ENCODE peak calls at places on chromosomes 16 and 17, in seven cellular contexts. One of them, this sample, is unnamed.

GRCh38 chr16:676565-677297 is 1.3 kb downstream of the RHBDL1 start:
- DNase-seq in HT1080: no peak
- DNase-seq in AG08395: no peak
- DNase-seq in fibroblast of gingiva: no peak
- DNase-seq in left cardiac atrium: no peak
- DNase-seq in naive thymus-derived CD4-positive, alpha-beta T cell: no peak
- DNase-seq in NCI-H1417: peak
- DNase-seq in this sample: no peak

GRCh38 chr17:58538801-58539410 is 24.5 kb upstream of the MTMR4 start:
- DNase-seq in HT1080: no peak
- DNase-seq in AG08395: no peak
- DNase-seq in fibroblast of gingiva: no peak
- DNase-seq in left cardiac atrium: no peak
- DNase-seq in naive thymus-derived CD4-positive, alpha-beta T cell: no peak
- DNase-seq in NCI-H1417: peak
- DNase-seq in this sample: no peak

GRCh38 chr17:41308251-41308917 is 725 bp downstream of the KRTAP16-1 start:
- DNase-seq in HT1080: peak
- DNase-seq in AG08395: peak
- DNase-seq in fibroblast of gingiva: peak
- DNase-seq in left cardiac atrium: peak
- DNase-seq in naive thymus-derived CD4-positive, alpha-beta T cell: no peak
- DNase-seq in NCI-H1417: peak
- DNase-seq in this sample: no peak

GRCh38 chr16:49698931-49699715 is 156.8 kb downstream of the ZNF423 start:
- DNase-seq in HT1080: no peak
- DNase-seq in AG08395: no peak
- DNase-seq in fibroblast of gingiva: peak
- DNase-seq in left cardiac atrium: peak
- DNase-seq in naive thymus-derived CD4-positive, alpha-beta T cell: no peak
- DNase-seq in NCI-H1417: peak
- DNase-seq in this sample: no peak

GRCh38 chr16:29025218-29025617 is 40.4 kb downstream of the LAT start:
- DNase-seq in HT1080: no peak
- DNase-seq in AG08395: no peak
- DNase-seq in fibroblast of gingiva: no peak
- DNase-seq in left cardiac atrium: no peak
- DNase-seq in naive thymus-derived CD4-positive, alpha-beta T cell: no peak
- DNase-seq in NCI-H1417: no peak
- DNase-seq in this sample: no peak

GRCh38 chr16:71966932-71967331 is 33.3 kb downstream of the PKD1L3 start:
- DNase-seq in HT1080: no peak
- DNase-seq in AG08395: no peak
- DNase-seq in fibroblast of gingiva: no peak
- DNase-seq in left cardiac atrium: no peak
- DNase-seq in naive thymus-derived CD4-positive, alpha-beta T cell: no peak
- DNase-seq in NCI-H1417: no peak
- DNase-seq in this sample: no peak

GRCh38 chr16:73056911-73057310 is 9.0 kb upstream of the ZFHX3 start:
- DNase-seq in HT1080: no peak
- DNase-seq in AG08395: no peak
- DNase-seq in fibroblast of gingiva: no peak
- DNase-seq in left cardiac atrium: no peak
- DNase-seq in naive thymus-derived CD4-positive, alpha-beta T cell: no peak
- DNase-seq in NCI-H1417: peak
- DNase-seq in this sample: no peak

GRCh38 chr16:19879241-19879792 is 5.3 kb downstream of the GPRC5B start:
- DNase-seq in HT1080: peak
- DNase-seq in AG08395: no peak
- DNase-seq in fibroblast of gingiva: no peak
- DNase-seq in left cardiac atrium: peak
- DNase-seq in naive thymus-derived CD4-positive, alpha-beta T cell: no peak
- DNase-seq in NCI-H1417: peak
- DNase-seq in this sample: no peak

GRCh38 chr17:76232342-76232741 is 8.0 kb downstream of the RNF157 start:
- DNase-seq in HT1080: no peak
- DNase-seq in AG08395: peak
- DNase-seq in fibroblast of gingiva: peak
- DNase-seq in left cardiac atrium: no peak
- DNase-seq in naive thymus-derived CD4-positive, alpha-beta T cell: no peak
- DNase-seq in NCI-H1417: no peak
- DNase-seq in this sample: peak

GRCh38 chr17:69860142-69860680 is 214.8 kb upstream of the KCNJ16 start:
- DNase-seq in HT1080: no peak
- DNase-seq in AG08395: no peak
- DNase-seq in fibroblast of gingiva: no peak
- DNase-seq in left cardiac atrium: no peak
- DNase-seq in naive thymus-derived CD4-positive, alpha-beta T cell: no peak
- DNase-seq in NCI-H1417: no peak
- DNase-seq in this sample: no peak

GRCh38 chr17:58402679-58403078 is 14.7 kb downstream of the RNF43 start:
- DNase-seq in HT1080: peak
- DNase-seq in AG08395: peak
- DNase-seq in fibroblast of gingiva: no peak
- DNase-seq in left cardiac atrium: no peak
- DNase-seq in naive thymus-derived CD4-positive, alpha-beta T cell: no peak
- DNase-seq in NCI-H1417: no peak
- DNase-seq in this sample: no peak

GRCh38 chr17:42843358-42843934 is 934 bp upstream of the AOC2 start:
- DNase-seq in HT1080: peak
- DNase-seq in AG08395: peak
- DNase-seq in fibroblast of gingiva: peak
- DNase-seq in left cardiac atrium: no peak
- DNase-seq in naive thymus-derived CD4-positive, alpha-beta T cell: no peak
- DNase-seq in NCI-H1417: peak
- DNase-seq in this sample: no peak

GRCh38 chr16:4090476-4090875 is 25.8 kb downstream of the ADCY9 start:
- DNase-seq in HT1080: no peak
- DNase-seq in AG08395: no peak
- DNase-seq in fibroblast of gingiva: no peak
- DNase-seq in left cardiac atrium: peak
- DNase-seq in naive thymus-derived CD4-positive, alpha-beta T cell: no peak
- DNase-seq in NCI-H1417: no peak
- DNase-seq in this sample: no peak

GRCh38 chr17:48180842-48181241 is 73.3 kb downstream of the SNX11 start:
- DNase-seq in HT1080: no peak
- DNase-seq in AG08395: no peak
- DNase-seq in fibroblast of gingiva: no peak
- DNase-seq in left cardiac atrium: no peak
- DNase-seq in naive thymus-derived CD4-positive, alpha-beta T cell: no peak
- DNase-seq in NCI-H1417: no peak
- DNase-seq in this sample: no peak

GRCh38 chr17:7475764-7476422 is 3.5 kb downstream of the ZBTB4 start:
- DNase-seq in HT1080: no peak
- DNase-seq in AG08395: peak
- DNase-seq in fibroblast of gingiva: peak
- DNase-seq in left cardiac atrium: peak
- DNase-seq in naive thymus-derived CD4-positive, alpha-beta T cell: no peak
- DNase-seq in NCI-H1417: no peak
- DNase-seq in this sample: peak

GRCh38 chr17:42676424-42677011 is at the start of gene PLEKHH3:
- DNase-seq in HT1080: peak
- DNase-seq in AG08395: no peak
- DNase-seq in fibroblast of gingiva: no peak
- DNase-seq in left cardiac atrium: no peak
- DNase-seq in naive thymus-derived CD4-positive, alpha-beta T cell: peak
- DNase-seq in NCI-H1417: peak
- DNase-seq in this sample: no peak

GRCh38 chr17:67879662-67880061 is 54.4 kb downstream of the BPTF start:
- DNase-seq in HT1080: no peak
- DNase-seq in AG08395: no peak
- DNase-seq in fibroblast of gingiva: no peak
- DNase-seq in left cardiac atrium: no peak
- DNase-seq in naive thymus-derived CD4-positive, alpha-beta T cell: no peak
- DNase-seq in NCI-H1417: no peak
- DNase-seq in this sample: no peak

GRCh38 chr17:63917646-63918045 is 993 bp downstream of the GH1 start:
- DNase-seq in HT1080: no peak
- DNase-seq in AG08395: no peak
- DNase-seq in fibroblast of gingiva: no peak
- DNase-seq in left cardiac atrium: no peak
- DNase-seq in naive thymus-derived CD4-positive, alpha-beta T cell: no peak
- DNase-seq in NCI-H1417: no peak
- DNase-seq in this sample: no peak

GRCh38 chr17:63082273-63082861 is 116.3 kb downstream of the TANC2 start:
- DNase-seq in HT1080: peak
- DNase-seq in AG08395: peak
- DNase-seq in fibroblast of gingiva: peak
- DNase-seq in left cardiac atrium: no peak
- DNase-seq in naive thymus-derived CD4-positive, alpha-beta T cell: no peak
- DNase-seq in NCI-H1417: no peak
- DNase-seq in this sample: no peak

GRCh38 chr16:85662036-85662812 is 26.5 kb downstream of the GINS2 start:
- DNase-seq in HT1080: no peak
- DNase-seq in AG08395: no peak
- DNase-seq in fibroblast of gingiva: no peak
- DNase-seq in left cardiac atrium: peak
- DNase-seq in naive thymus-derived CD4-positive, alpha-beta T cell: no peak
- DNase-seq in NCI-H1417: peak
- DNase-seq in this sample: no peak

GRCh38 chr16:23500866-23501234 is 9.4 kb downstream of the GGA2 start:
- DNase-seq in HT1080: no peak
- DNase-seq in AG08395: no peak
- DNase-seq in fibroblast of gingiva: no peak
- DNase-seq in left cardiac atrium: no peak
- DNase-seq in naive thymus-derived CD4-positive, alpha-beta T cell: no peak
- DNase-seq in NCI-H1417: no peak
- DNase-seq in this sample: no peak

GRCh38 chr16:65116216-65116615 is 5.6 kb downstream of the CDH11 start:
- DNase-seq in HT1080: no peak
- DNase-seq in AG08395: no peak
- DNase-seq in fibroblast of gingiva: no peak
- DNase-seq in left cardiac atrium: no peak
- DNase-seq in naive thymus-derived CD4-positive, alpha-beta T cell: no peak
- DNase-seq in NCI-H1417: no peak
- DNase-seq in this sample: no peak

GRCh38 chr16:72997141-72997542 is 50.8 kb downstream of the ZFHX3 start:
- DNase-seq in HT1080: no peak
- DNase-seq in AG08395: no peak
- DNase-seq in fibroblast of gingiva: peak
- DNase-seq in left cardiac atrium: no peak
- DNase-seq in naive thymus-derived CD4-positive, alpha-beta T cell: no peak
- DNase-seq in NCI-H1417: no peak
- DNase-seq in this sample: no peak

GRCh38 chr17:76567634-76568432 is 17.8 kb downstream of the ST6GALNAC2 start:
- DNase-seq in HT1080: no peak
- DNase-seq in AG08395: no peak
- DNase-seq in fibroblast of gingiva: no peak
- DNase-seq in left cardiac atrium: no peak
- DNase-seq in naive thymus-derived CD4-positive, alpha-beta T cell: no peak
- DNase-seq in NCI-H1417: no peak
- DNase-seq in this sample: no peak

GRCh38 chr17:64134216-64134970 is 4.4 kb upstream of the ERN1 start:
- DNase-seq in HT1080: no peak
- DNase-seq in AG08395: no peak
- DNase-seq in fibroblast of gingiva: no peak
- DNase-seq in left cardiac atrium: no peak
- DNase-seq in naive thymus-derived CD4-positive, alpha-beta T cell: no peak
- DNase-seq in NCI-H1417: no peak
- DNase-seq in this sample: no peak

GRCh38 chr16:69286941-69287713 is 24.0 kb upstream of the VPS4A start:
- DNase-seq in HT1080: peak
- DNase-seq in AG08395: peak
- DNase-seq in fibroblast of gingiva: peak
- DNase-seq in left cardiac atrium: peak
- DNase-seq in naive thymus-derived CD4-positive, alpha-beta T cell: no peak
- DNase-seq in NCI-H1417: peak
- DNase-seq in this sample: no peak

GRCh38 chr17:31687505-31688126 is 171.4 kb downstream of the COPRS start:
- DNase-seq in HT1080: peak
- DNase-seq in AG08395: no peak
- DNase-seq in fibroblast of gingiva: no peak
- DNase-seq in left cardiac atrium: no peak
- DNase-seq in naive thymus-derived CD4-positive, alpha-beta T cell: no peak
- DNase-seq in NCI-H1417: no peak
- DNase-seq in this sample: no peak

GRCh38 chr16:24045641-24046040 is 209.9 kb downstream of the PRKCB start:
- DNase-seq in HT1080: no peak
- DNase-seq in AG08395: no peak
- DNase-seq in fibroblast of gingiva: no peak
- DNase-seq in left cardiac atrium: no peak
- DNase-seq in naive thymus-derived CD4-positive, alpha-beta T cell: no peak
- DNase-seq in NCI-H1417: peak
- DNase-seq in this sample: no peak

GRCh38 chr16:11572301-11572995 is 14.3 kb downstream of the LITAF start:
- DNase-seq in HT1080: no peak
- DNase-seq in AG08395: no peak
- DNase-seq in fibroblast of gingiva: no peak
- DNase-seq in left cardiac atrium: no peak
- DNase-seq in naive thymus-derived CD4-positive, alpha-beta T cell: no peak
- DNase-seq in NCI-H1417: no peak
- DNase-seq in this sample: no peak

GRCh38 chr17:3970668-3971067 is 6.4 kb upstream of the ATP2A3 start:
- DNase-seq in HT1080: no peak
- DNase-seq in AG08395: no peak
- DNase-seq in fibroblast of gingiva: no peak
- DNase-seq in left cardiac atrium: no peak
- DNase-seq in naive thymus-derived CD4-positive, alpha-beta T cell: no peak
- DNase-seq in NCI-H1417: no peak
- DNase-seq in this sample: no peak

GRCh38 chr16:22075776-22076175 is 16.6 kb upstream of the VWA3A start:
- DNase-seq in HT1080: no peak
- DNase-seq in AG08395: no peak
- DNase-seq in fibroblast of gingiva: no peak
- DNase-seq in left cardiac atrium: no peak
- DNase-seq in naive thymus-derived CD4-positive, alpha-beta T cell: no peak
- DNase-seq in NCI-H1417: no peak
- DNase-seq in this sample: no peak

GRCh38 chr16:24634919-24635318 is 94.5 kb upstream of the TNRC6A start:
- DNase-seq in HT1080: no peak
- DNase-seq in AG08395: no peak
- DNase-seq in fibroblast of gingiva: no peak
- DNase-seq in left cardiac atrium: no peak
- DNase-seq in naive thymus-derived CD4-positive, alpha-beta T cell: no peak
- DNase-seq in NCI-H1417: no peak
- DNase-seq in this sample: no peak

GRCh38 chr16:6297666-6298435 is 1034.8 kb upstream of the RBFOX1 start:
- DNase-seq in HT1080: no peak
- DNase-seq in AG08395: no peak
- DNase-seq in fibroblast of gingiva: no peak
- DNase-seq in left cardiac atrium: no peak
- DNase-seq in naive thymus-derived CD4-positive, alpha-beta T cell: no peak
- DNase-seq in NCI-H1417: no peak
- DNase-seq in this sample: no peak

GRCh38 chr17:80833952-80834895 is 157.4 kb upstream of the CHMP6 start:
- DNase-seq in HT1080: no peak
- DNase-seq in AG08395: peak
- DNase-seq in fibroblast of gingiva: peak
- DNase-seq in left cardiac atrium: peak
- DNase-seq in naive thymus-derived CD4-positive, alpha-beta T cell: no peak
- DNase-seq in NCI-H1417: no peak
- DNase-seq in this sample: peak